ENCODE peak calls at places on chromosomes 16 and 17, in four cellular contexts. U is uterus; V is naive thymus-derived CD4-positive, alpha-beta T cell; H is hepatocyte. L is an unnamed sample. For H3K36me3, the result is how much of the 10 kb centered on the place peaks cover.

GRCh38 chr16:69039333-69039941 is 66.0 kb upstream of the HAS3 start:
- DNase-seq in U (no peak), V (no peak), H (no peak), L (peak)

GRCh38 chr17:77229786-77230435 is 89.1 kb downstream of the SEC14L1 start:
- DNase-seq in U (no peak), V (no peak), H (no peak), L (no peak)

GRCh38 chr17:42562845-42563509 is 1.0 kb downstream of the COASY start:
- DNase-seq in U (no peak), V (no peak), H (no peak), L (no peak)

GRCh38 chr17:50028207-50029120 is 27.4 kb upstream of the ITGA3 start:
- DNase-seq in U (peak), V (no peak), H (peak), L (peak)

GRCh38 chr17:43891851-43892671 is 15.3 kb downstream of the MPP2 start:
- DNase-seq in U (no peak), V (no peak), H (no peak), L (no peak)

GRCh38 chr17:43591750-43592562 is 45.8 kb upstream of the ETV4 start:
- DNase-seq in U (peak), V (no peak), H (peak), L (peak)

GRCh38 chr17:41944943-41945342 is 14.5 kb downstream of the ODAD4 start:
- DNase-seq in U (no peak), V (no peak), H (no peak), L (no peak)

GRCh38 chr17:79065105-79065670 is 9.4 kb upstream of the ENGASE start:
- DNase-seq in U (no peak), V (peak), H (peak), L (peak)

GRCh38 chr16:26673011-26673410 is 393.7 kb upstream of the C16orf82 start:
- DNase-seq in U (no peak), V (no peak), H (no peak), L (no peak)

GRCh38 chr17:50134206-50135110 is 4.5 kb upstream of the SAMD14 start:
- DNase-seq in U (no peak), V (no peak), H (no peak), L (no peak)

GRCh38 chr17:2805961-2806360 is 9.7 kb downstream of the RAP1GAP2 start:
- DNase-seq in U (no peak), V (no peak), H (no peak), L (no peak)

GRCh38 chr16:88783391-88784073 is 1.5 kb downstream of the PIEZO1 start:
- DNase-seq in U (no peak), V (no peak), H (no peak), L (peak)

GRCh38 chr17:50549256-50549941 is 2.4 kb downstream of the SPATA20 start:
- DNase-seq in U (no peak), V (no peak), H (no peak), L (no peak)

GRCh38 chr16:88705076-88705684 is 1.0 kb downstream of the RNF166 start:
- DNase-seq in U (no peak), V (peak), H (no peak), L (no peak)

GRCh38 chr17:9026741-9027140 is 5.4 kb downstream of the NTN1 start:
- DNase-seq in U (no peak), V (no peak), H (no peak), L (no peak)

GRCh38 chr17:80904036-80904435 is 87.6 kb upstream of the CHMP6 start:
- DNase-seq in U (no peak), V (no peak), H (no peak), L (no peak)

GRCh38 chr16:35404273-35404672 is 1944.9 kb downstream of the TP53TG3F start:
- DNase-seq in U (no peak), V (no peak), H (no peak), L (no peak)

GRCh38 chr17:48054238-48055185 is 6.4 kb downstream of the NFE2L1 start:
- DNase-seq in U (peak), V (no peak), H (peak), L (peak)

GRCh38 chr16:17603614-17604013 is 132.9 kb upstream of the XYLT1 start:
- DNase-seq in U (no peak), V (no peak), H (no peak), L (no peak)

DNA sequence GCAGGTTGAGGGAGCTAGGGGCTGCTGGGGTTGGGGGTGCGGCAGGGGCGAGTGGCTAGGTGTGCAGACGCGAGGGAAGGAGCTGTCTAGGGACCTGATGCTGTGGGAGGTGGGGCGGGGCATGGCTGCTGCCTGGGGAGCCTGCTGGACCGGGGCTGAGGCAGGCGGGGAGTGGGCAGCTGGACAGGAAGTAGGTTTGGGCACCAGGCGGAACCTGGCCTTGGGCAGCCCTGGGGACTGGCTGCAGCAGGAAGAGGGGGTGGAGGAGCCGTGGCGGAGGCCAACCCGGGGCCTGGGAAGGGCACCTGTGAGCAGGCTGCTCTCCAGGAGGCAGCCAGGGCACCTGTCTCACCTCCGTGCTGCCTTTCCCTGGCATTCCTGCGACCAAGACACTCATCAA is 5.9 kb upstream of the DNASE1L2 start:
- DNase-seq in U (no peak), V (no peak), H (no peak), L (no peak)
- H3K36me3 ChIP-seq in U (under half), V (under half), H (under half), L (under half)

DNA sequence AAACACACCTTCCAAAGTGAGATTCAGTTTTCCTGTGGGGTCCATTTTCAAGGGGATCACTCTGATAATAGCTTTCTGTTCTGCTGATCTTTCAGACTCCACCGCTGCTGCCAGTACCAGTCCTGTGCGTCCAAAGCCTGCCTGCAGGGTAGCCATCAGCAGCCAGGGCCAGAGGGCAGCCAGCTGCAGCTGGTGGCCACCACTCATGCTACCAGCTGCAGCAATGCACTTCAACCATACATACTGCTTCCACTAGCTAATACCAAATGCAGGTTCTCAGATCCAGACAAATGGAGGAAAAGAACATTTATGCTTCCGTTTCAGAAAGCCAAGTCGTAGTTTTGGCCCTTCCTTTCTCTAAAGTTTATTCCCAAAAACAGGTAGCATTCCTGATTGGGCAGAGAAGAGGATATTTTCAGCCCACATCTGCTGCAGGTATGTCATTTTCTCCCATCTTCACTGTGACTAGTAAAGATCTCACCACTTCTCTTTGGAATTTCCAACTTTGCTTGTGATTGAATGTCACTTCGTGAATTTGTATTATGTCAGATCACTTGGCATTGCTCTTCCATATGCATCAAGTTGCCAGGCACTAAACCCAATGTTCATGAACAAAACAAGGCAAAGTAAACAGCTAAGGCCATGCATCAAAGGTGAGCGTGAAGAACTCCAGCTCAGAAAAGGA is 1.8 kb downstream of the RNF43 start:
- DNase-seq in U (no peak), V (no peak), H (peak), L (peak)
- H3K4me3 ChIP-seq in U (no peak), V (no peak), H (peak), L (peak)

GRCh38 chr17:36534117-36534880 is at the start of gene MYO19:
- DNase-seq in U (peak), V (peak), H (peak), L (peak)
- H3K36me3 ChIP-seq in U (under half), V (under half), H (under half), L (under half)

GRCh38 chr17:17748604-17749003 is 67.3 kb downstream of the RAI1 start:
- DNase-seq in U (no peak), V (no peak), H (no peak), L (no peak)
- H3K4me3 ChIP-seq in U (no peak), V (no peak), H (no peak), L (no peak)

DNA sequence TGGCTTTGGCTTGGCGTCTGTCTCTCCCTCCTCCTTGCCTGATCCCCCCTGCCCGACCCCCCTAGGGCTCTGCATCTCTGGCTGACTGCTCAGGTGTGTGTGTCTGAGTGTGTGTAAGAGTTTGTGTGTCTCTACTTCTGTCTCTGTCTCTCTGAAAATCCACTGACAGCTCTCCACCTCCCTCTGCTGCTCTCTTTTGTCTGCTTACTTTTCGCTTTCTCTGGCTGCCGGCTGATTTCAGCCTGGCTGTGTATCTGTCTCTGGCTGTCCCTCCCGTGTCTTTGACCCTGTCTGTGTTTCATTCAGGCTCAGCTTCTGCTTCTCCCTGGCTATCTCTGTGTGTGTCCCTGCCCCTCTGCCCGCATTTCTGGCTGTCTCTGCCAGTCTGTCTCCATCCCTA is 3.8 kb upstream of the SPEM1 start:
- DNase-seq in U (no peak), V (no peak), H (no peak), L (no peak)
- H3K36me3 ChIP-seq in U (under half), V (under half), H (under half), L (under half)

GRCh38 chr16:90001761-90002503 is 17.3 kb downstream of the DBNDD1 start:
- DNase-seq in U (no peak), V (no peak), H (no peak), L (no peak)
- H3K4me3 ChIP-seq in U (no peak), V (no peak), H (no peak), L (no peak)